ENCODE peak calls at places on chromosomes 5 and 9, in four cellular contexts. I, N, S and C are unnamed samples.

GRCh38 chr5:80191991-80192398 is 63.9 kb downstream of the SERINC5 start:
- DNase-seq in I (no peak), N (no peak), S (no peak), C (no peak)

GRCh38 chr5:87116821-87117512 is 150.7 kb upstream of the RASA1 start:
- DNase-seq in I (peak; percentile 54), N (no peak), S (no peak), C (no peak)

GRCh38 chr5:169197343-169197742 is 103.6 kb downstream of the SLIT3 start:
- DNase-seq in I (no peak), N (no peak), S (no peak), C (no peak)

GRCh38 chr9:85310531-85311070 is 431.2 kb downstream of the AGTPBP1 start:
- DNase-seq in I (no peak), N (no peak), S (no peak), C (no peak)

GRCh38 chr5:112668016-112668415 is 69.7 kb upstream of the APC start:
- DNase-seq in I (peak; percentile 7), N (no peak), S (no peak), C (no peak)

GRCh38 chr9:122076117-122076516 is 17.0 kb downstream of the TTLL11 start:
- DNase-seq in I (no peak), N (no peak), S (no peak), C (no peak)

GRCh38 chr9:126692041-126692758 is 78.5 kb downstream of the LMX1B start:
- DNase-seq in I (no peak), N (no peak), S (no peak), C (no peak)

GRCh38 chr9:131402738-131403492 is 9.0 kb downstream of the PRRC2B start:
- DNase-seq in I (peak; percentile 89), N (peak; percentile 90), S (peak; percentile 84), C (no peak)

GRCh38 chr9:22073349-22073748 is 64.2 kb upstream of the CDKN2B start:
- DNase-seq in I (no peak), N (no peak), S (no peak), C (no peak)

GRCh38 chr5:160312960-160313734 is 783 bp upstream of the CCNJL start:
- DNase-seq in I (no peak), N (peak; percentile 17), S (no peak), C (no peak)

GRCh38 chr9:130912932-130913598 is 16.5 kb upstream of the QRFP start:
- DNase-seq in I (peak; percentile 78), N (peak; percentile 61), S (no peak), C (no peak)

GRCh38 chr9:125631391-125632085 is 75.5 kb downstream of the MAPKAP1 start:
- DNase-seq in I (peak; percentile 57), N (peak; percentile 67), S (no peak), C (peak; percentile 19)

GRCh38 chr5:73950441-73950873 is 324.5 kb downstream of the ARHGEF28 start:
- DNase-seq in I (peak; percentile 21), N (peak; percentile 48), S (no peak), C (no peak)

GRCh38 chr9:25702536-25702935 is 24.3 kb upstream of the TUSC1 start:
- DNase-seq in I (peak; percentile 35), N (no peak), S (no peak), C (no peak)

GRCh38 chr9:134839441-134840125 is 41.0 kb upstream of the FCN2 start:
- DNase-seq in I (no peak), N (no peak), S (no peak), C (peak; percentile 25)

GRCh38 chr5:105230516-105230915 is 1667.9 kb upstream of the NUDT12 start:
- DNase-seq in I (no peak), N (no peak), S (no peak), C (no peak)

GRCh38 chr5:142644127-142644526 is 41.8 kb downstream of the FGF1 start:
- DNase-seq in I (peak; percentile 36), N (no peak), S (no peak), C (no peak)

GRCh38 chr5:173721259-173722232 is 105.1 kb upstream of the BOD1 start:
- DNase-seq in I (no peak), N (no peak), S (no peak), C (no peak)

GRCh38 chr5:55997742-55998351 is 3.1 kb upstream of the IL6ST start:
- DNase-seq in I (peak; percentile 87), N (peak; percentile 35), S (no peak), C (no peak)

GRCh38 chr9:133247632-133248031 is 27.4 kb downstream of the ABO start:
- DNase-seq in I (no peak), N (no peak), S (no peak), C (no peak)

GRCh38 chr5:141001854-141002666 is 35.8 kb downstream of the PCDHAC2 start:
- DNase-seq in I (no peak), N (no peak), S (peak; percentile 36), C (peak; percentile 34)

GRCh38 chr9:99076483-99077171 is 28.3 kb upstream of the TGFBR1 start:
- DNase-seq in I (no peak), N (no peak), S (no peak), C (no peak)

GRCh38 chr9:68894502-68894901 is 119.4 kb downstream of the PRKACG start:
- DNase-seq in I (no peak), N (no peak), S (no peak), C (no peak)

GRCh38 chr5:61912559-61912958 is 393.4 kb upstream of the KIF2A start:
- DNase-seq in I (no peak), N (no peak), S (no peak), C (no peak)

GRCh38 chr5:61916621-61917620 is 389.1 kb upstream of the KIF2A start:
- DNase-seq in I (peak; percentile 1), N (peak; percentile 60), S (no peak), C (no peak)

GRCh38 chr5:61919920-61920319 is 386.1 kb upstream of the KIF2A start:
- DNase-seq in I (no peak), N (no peak), S (peak; percentile 36), C (no peak)

GRCh38 chr5:61918606-61919005 is 387.4 kb upstream of the KIF2A start:
- DNase-seq in I (no peak), N (no peak), S (no peak), C (no peak)

GRCh38 chr5:61915646-61916045 is 390.4 kb upstream of the KIF2A start:
- DNase-seq in I (no peak), N (no peak), S (no peak), C (no peak)
- TF ChIP-seq CTCF in I (no peak), N (no peak), S (no peak), C (no peak)

GRCh38 chr9:136296434-136297015 is 7.4 kb downstream of the CCDC187 start:
- DNase-seq in I (no peak), N (no peak), S (no peak), C (no peak)

GRCh38 chr9:136297766-136298735 is 5.8 kb downstream of the CCDC187 start:
- DNase-seq in I (no peak), N (no peak), S (no peak), C (no peak)

GRCh38 chr9:136299116-136299515 is 4.8 kb downstream of the CCDC187 start:
- DNase-seq in I (no peak), N (no peak), S (no peak), C (no peak)

GRCh38 chr9:136295537-136296433 is 8.1 kb downstream of the CCDC187 start:
- DNase-seq in I (no peak), N (no peak), S (no peak), C (no peak)

GRCh38 chr9:136297016-136297691 is 6.7 kb downstream of the CCDC187 start:
- DNase-seq in I (no peak), N (no peak), S (peak; percentile 36), C (no peak)
- TF ChIP-seq CTCF in I (no peak), N (no peak), S (no peak), C (no peak)

GRCh38 chr9:124251605-124252366 is 6.0 kb upstream of the NEK6 start:
- DNase-seq in I (peak; percentile 78), N (peak; percentile 56), S (no peak), C (no peak)
- TF ChIP-seq CTCF in I (peak; percentile 3), N (no peak), S (no peak), C (no peak)

GRCh38 chr9:116646661-116647514 is 40.2 kb upstream of the TRIM32 start:
- DNase-seq in I (peak; percentile 61), N (peak; percentile 54), S (no peak), C (peak; percentile 12)
- TF ChIP-seq CTCF in I (peak; percentile 72), N (peak; percentile 66), S (peak; percentile 6), C (no peak)

DNA sequence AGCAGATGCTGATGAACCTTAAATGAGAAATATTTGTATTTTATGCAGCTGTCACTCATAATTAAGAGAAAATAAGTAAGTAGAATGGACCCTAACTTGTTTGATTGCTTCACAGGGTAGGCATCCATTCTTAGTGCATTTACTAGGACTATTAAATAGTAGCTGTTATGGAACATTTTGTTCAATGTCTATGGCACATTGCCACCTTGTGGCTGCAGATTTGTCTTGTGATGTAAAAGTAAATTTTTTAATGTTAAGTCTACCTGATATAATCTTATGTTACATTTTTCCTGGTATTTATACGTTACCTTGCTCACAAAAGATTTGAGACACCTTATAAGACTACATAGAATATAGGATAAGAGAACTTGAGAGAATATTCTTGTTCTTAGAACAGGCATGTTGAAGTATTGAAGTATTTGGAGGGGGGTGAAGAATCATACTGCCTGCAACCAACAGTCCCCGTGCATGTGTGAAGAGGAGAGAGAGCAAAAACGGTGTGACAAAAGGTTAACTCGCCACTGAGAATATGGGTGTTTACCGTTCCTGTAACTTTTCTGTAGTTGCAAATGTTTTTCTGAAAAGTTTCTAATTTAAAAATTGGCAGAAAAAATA is 161.1 kb downstream of the MAST4 start:
- DNase-seq in I (peak; percentile 44), N (peak; percentile 77), S (peak; percentile 49), C (peak; percentile 26)
- TF ChIP-seq CTCF in I (peak; percentile 38), N (peak; percentile 42), S (peak; percentile 20), C (peak; percentile 53)

GRCh38 chr5:122471031-122471751 is 159.2 kb downstream of the SNCAIP start:
- DNase-seq in I (no peak), N (no peak), S (no peak), C (no peak)

GRCh38 chr5:122470365-122470764 is 158.3 kb downstream of the SNCAIP start:
- DNase-seq in I (no peak), N (no peak), S (no peak), C (no peak)

GRCh38 chr5:122469520-122469919 is 157.5 kb downstream of the SNCAIP start:
- DNase-seq in I (no peak), N (no peak), S (no peak), C (no peak)

GRCh38 chr5:122465994-122466393 is 154.0 kb downstream of the SNCAIP start:
- DNase-seq in I (no peak), N (no peak), S (no peak), C (no peak)

DNA sequence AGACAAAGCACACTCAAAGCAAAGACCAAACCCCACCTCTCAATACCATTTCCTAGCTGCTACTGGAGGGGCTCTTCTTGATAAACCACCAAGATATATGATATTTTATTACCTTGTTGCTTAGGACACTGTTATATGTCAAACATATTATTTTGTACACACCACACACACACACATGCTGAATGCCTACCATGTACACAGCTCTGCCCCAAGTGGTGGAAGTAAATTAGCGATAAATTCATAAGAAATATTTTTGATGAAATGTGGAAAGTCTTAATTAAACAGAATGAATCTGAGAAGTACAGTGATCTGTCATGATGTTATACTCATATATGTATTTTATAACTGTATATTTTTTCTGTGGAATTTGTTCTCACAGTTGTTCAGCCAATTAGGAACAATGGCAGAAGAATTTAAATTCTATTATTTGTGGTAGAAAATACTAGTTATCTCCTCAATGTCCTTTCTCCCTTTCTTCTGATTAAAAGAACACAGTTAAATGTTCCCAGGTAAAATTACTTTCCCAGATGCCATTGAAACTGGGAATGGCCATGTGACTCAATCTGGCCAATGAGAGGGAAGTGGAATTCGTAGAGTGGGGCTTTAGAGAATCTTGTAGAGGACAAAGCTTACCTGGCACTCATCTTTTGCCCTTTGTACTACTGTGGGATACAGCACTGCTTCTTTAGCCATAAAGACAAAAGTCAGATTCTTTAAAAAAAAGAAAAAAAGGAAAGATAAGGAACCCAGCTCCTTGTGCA is 156.5 kb downstream of the SNCAIP start:
- DNase-seq in I (no peak), N (no peak), S (no peak), C (no peak)
- TF ChIP-seq CTCF in I (no peak), N (peak; percentile 7), S (no peak), C (no peak)

GRCh38 chr5:175286981-175287380 is 157.0 kb downstream of the DRD1 start:
- DNase-seq in I (no peak), N (no peak), S (no peak), C (no peak)
- TF ChIP-seq CTCF in I (no peak), N (no peak), S (no peak), C (no peak)